ENCODE peak calls at places on chromosome 2, in five cellular contexts. One of them, this sample, is unnamed.

GRCh38 chr2:157726946-157727345 is 98.3 kb upstream of the ACVR1C start:
- DNase-seq in neural progenitor cell: no peak
- DNase-seq in HFFc6: no peak
- DNase-seq in KBM-7: no peak
- DNase-seq in AG10803: no peak
- DNase-seq in this sample: no peak

GRCh38 chr2:61658841-61659780 is 121.0 kb upstream of the XPO1 start:
- DNase-seq in HFFc6: peak
- DNase-seq in neural progenitor cell: peak
- DNase-seq in AG10803: peak
- DNase-seq in KBM-7: peak
- DNase-seq in this sample: peak

GRCh38 chr2:173079968-173080860 is 4.6 kb downstream of the MAP3K20 start:
- DNase-seq in AG10803: peak
- DNase-seq in KBM-7: no peak
- DNase-seq in neural progenitor cell: no peak
- DNase-seq in HFFc6: peak
- DNase-seq in this sample: peak

GRCh38 chr2:191114403-191114886 is 36.3 kb downstream of the STAT4 start:
- DNase-seq in AG10803: peak
- DNase-seq in HFFc6: no peak
- DNase-seq in KBM-7: peak
- DNase-seq in neural progenitor cell: no peak
- DNase-seq in this sample: peak

GRCh38 chr2:206296128-206296527 is 21.7 kb downstream of the ZDBF2 start:
- DNase-seq in neural progenitor cell: no peak
- DNase-seq in HFFc6: peak
- DNase-seq in AG10803: peak
- DNase-seq in KBM-7: no peak
- DNase-seq in this sample: no peak

GRCh38 chr2:57890993-57891688 is 155.5 kb upstream of the VRK2 start:
- DNase-seq in KBM-7: no peak
- DNase-seq in neural progenitor cell: no peak
- DNase-seq in HFFc6: peak
- DNase-seq in AG10803: peak
- DNase-seq in this sample: peak

GRCh38 chr2:177545981-177546600 is 153.5 kb downstream of the AGPS start:
- DNase-seq in AG10803: peak
- DNase-seq in neural progenitor cell: no peak
- DNase-seq in HFFc6: no peak
- DNase-seq in KBM-7: no peak
- DNase-seq in this sample: no peak

GRCh38 chr2:107303964-107304363 is 418.0 kb upstream of the ST6GAL2 start:
- DNase-seq in KBM-7: no peak
- DNase-seq in AG10803: no peak
- DNase-seq in HFFc6: no peak
- DNase-seq in neural progenitor cell: no peak
- DNase-seq in this sample: no peak

GRCh38 chr2:29278964-29279363 is 163.7 kb downstream of the CLIP4 start:
- DNase-seq in HFFc6: no peak
- DNase-seq in KBM-7: no peak
- DNase-seq in AG10803: no peak
- DNase-seq in neural progenitor cell: no peak
- DNase-seq in this sample: no peak

GRCh38 chr2:133346654-133347053 is 221.6 kb downstream of the NCKAP5 start:
- DNase-seq in KBM-7: no peak
- DNase-seq in neural progenitor cell: no peak
- DNase-seq in AG10803: peak
- DNase-seq in HFFc6: peak
- DNase-seq in this sample: peak

GRCh38 chr2:460861-461260 is 173.0 kb upstream of the ALKAL2 start:
- DNase-seq in HFFc6: no peak
- DNase-seq in neural progenitor cell: no peak
- DNase-seq in AG10803: peak
- DNase-seq in KBM-7: peak
- DNase-seq in this sample: no peak

GRCh38 chr2:71678874-71679273 is 225.5 kb downstream of the DYSF start:
- DNase-seq in KBM-7: no peak
- DNase-seq in HFFc6: no peak
- DNase-seq in neural progenitor cell: no peak
- DNase-seq in AG10803: no peak
- DNase-seq in this sample: no peak

GRCh38 chr2:190535119-190535439 is 557 bp upstream of the NEMP2 start:
- DNase-seq in neural progenitor cell: no peak
- DNase-seq in KBM-7: no peak
- DNase-seq in AG10803: peak
- DNase-seq in HFFc6: no peak
- DNase-seq in this sample: no peak

GRCh38 chr2:70934981-70935380 is 719 bp upstream of the ATP6V1B1 start:
- DNase-seq in AG10803: no peak
- DNase-seq in KBM-7: no peak
- DNase-seq in HFFc6: no peak
- DNase-seq in neural progenitor cell: no peak
- DNase-seq in this sample: no peak

GRCh38 chr2:149573760-149574159 is 13.8 kb downstream of the MMADHC start:
- DNase-seq in KBM-7: no peak
- DNase-seq in HFFc6: no peak
- DNase-seq in AG10803: peak
- DNase-seq in neural progenitor cell: no peak
- DNase-seq in this sample: peak

GRCh38 chr2:151782378-151783132 is 45.7 kb downstream of the ARL5A start:
- DNase-seq in AG10803: no peak
- DNase-seq in KBM-7: peak
- DNase-seq in neural progenitor cell: no peak
- DNase-seq in HFFc6: no peak
- DNase-seq in this sample: no peak

GRCh38 chr2:236673126-236673822 is 103.6 kb downstream of the ACKR3 start:
- DNase-seq in HFFc6: no peak
- DNase-seq in AG10803: no peak
- DNase-seq in neural progenitor cell: no peak
- DNase-seq in KBM-7: no peak
- DNase-seq in this sample: no peak

GRCh38 chr2:207505180-207505579 is 24.6 kb upstream of the CREB1 start:
- DNase-seq in HFFc6: no peak
- DNase-seq in KBM-7: no peak
- DNase-seq in AG10803: peak
- DNase-seq in neural progenitor cell: peak
- DNase-seq in this sample: no peak

GRCh38 chr2:232522014-232522854 is 2.0 kb downstream of the PRSS56 start:
- DNase-seq in AG10803: peak
- DNase-seq in KBM-7: peak
- DNase-seq in HFFc6: no peak
- DNase-seq in neural progenitor cell: peak
- DNase-seq in this sample: peak

GRCh38 chr2:144596074-144596871 is 76.4 kb upstream of the ZEB2 start:
- DNase-seq in neural progenitor cell: peak
- DNase-seq in HFFc6: peak
- DNase-seq in AG10803: no peak
- DNase-seq in KBM-7: peak
- DNase-seq in this sample: peak

GRCh38 chr2:143110759-143111428 is 18.3 kb upstream of the ARHGAP15 start:
- DNase-seq in KBM-7: peak
- DNase-seq in AG10803: peak
- DNase-seq in HFFc6: peak
- DNase-seq in neural progenitor cell: peak
- DNase-seq in this sample: peak

GRCh38 chr2:24382363-24383021 is 22.2 kb upstream of the ITSN2 start:
- DNase-seq in neural progenitor cell: peak
- DNase-seq in AG10803: peak
- DNase-seq in KBM-7: peak
- DNase-seq in HFFc6: peak
- DNase-seq in this sample: peak

GRCh38 chr2:218745559-218746469 is 35.2 kb downstream of the TTLL4 start:
- DNase-seq in HFFc6: peak
- DNase-seq in AG10803: peak
- DNase-seq in KBM-7: no peak
- DNase-seq in neural progenitor cell: no peak
- DNase-seq in this sample: peak

GRCh38 chr2:74391209-74391579 is 11.1 kb upstream of the DCTN1 start:
- DNase-seq in KBM-7: no peak
- DNase-seq in neural progenitor cell: no peak
- DNase-seq in HFFc6: peak
- DNase-seq in AG10803: peak
- DNase-seq in this sample: peak

GRCh38 chr2:119491776-119492525 is 32.3 kb downstream of the SCTR start:
- DNase-seq in AG10803: peak
- DNase-seq in HFFc6: peak
- DNase-seq in KBM-7: no peak
- DNase-seq in neural progenitor cell: no peak
- DNase-seq in this sample: peak

GRCh38 chr2:226984461-226985226 is 148.8 kb downstream of the RHBDD1 start:
- DNase-seq in HFFc6: no peak
- DNase-seq in KBM-7: no peak
- DNase-seq in neural progenitor cell: no peak
- DNase-seq in AG10803: no peak
- DNase-seq in this sample: no peak

GRCh38 chr2:1960761-1961160 is 216.4 kb upstream of the PXDN start:
- DNase-seq in AG10803: no peak
- DNase-seq in neural progenitor cell: no peak
- DNase-seq in KBM-7: no peak
- DNase-seq in HFFc6: no peak
- DNase-seq in this sample: no peak

GRCh38 chr2:104412384-104412783 is 441.5 kb upstream of the POU3F3 start:
- DNase-seq in neural progenitor cell: peak
- DNase-seq in AG10803: peak
- DNase-seq in KBM-7: peak
- DNase-seq in HFFc6: no peak
- DNase-seq in this sample: peak

GRCh38 chr2:10558281-10559030 is 110.3 kb upstream of the ODC1 start:
- DNase-seq in AG10803: no peak
- DNase-seq in HFFc6: no peak
- DNase-seq in neural progenitor cell: no peak
- DNase-seq in KBM-7: no peak
- DNase-seq in this sample: no peak

GRCh38 chr2:174117951-174118930 is 130.1 kb downstream of the OLA1 start:
- DNase-seq in HFFc6: peak
- DNase-seq in neural progenitor cell: no peak
- DNase-seq in AG10803: peak
- DNase-seq in KBM-7: no peak
- DNase-seq in this sample: peak

GRCh38 chr2:108278631-108279030 is 10.1 kb upstream of the SULT1C2 start:
- DNase-seq in KBM-7: no peak
- DNase-seq in HFFc6: no peak
- DNase-seq in neural progenitor cell: no peak
- DNase-seq in AG10803: peak
- DNase-seq in this sample: no peak

This sample was measured in AG20443.